ENCODE peak calls at places on chromosomes 6 and 20, in seven cellular contexts. U is stimulated activated CD8-positive, alpha-beta memory T cell treated with anti-CD3 and anti-CD28 coated beads, Interleukin-7, amount 100 ng/mL, for 1 hour; G is endothelial cell; M is psoas muscle; O is Right ventricle myocardium superior; L is GM04503; P is mesendoderm. I is an unnamed sample.

GRCh38 chr20:45342863-45343444 is 5.3 kb downstream of the SDC4 start:
- DNase-seq in L (no peak), P (no peak), G (no peak), U (no peak), O (no peak), M (no peak), I (peak)

GRCh38 chr6:28948782-28949486 is 25.1 kb upstream of the TRIM27 start:
- DNase-seq in L (no peak), M (no peak), U (no peak), P (no peak), G (no peak), O (no peak), I (no peak)

GRCh38 chr6:89433637-89434499 is 916 bp downstream of the ANKRD6 start:
- DNase-seq in G (peak), P (peak), L (no peak), O (peak), U (no peak), M (peak), I (peak)

GRCh38 chr6:146892283-146892612 is 293.5 kb downstream of the ADGB start:
- DNase-seq in U (no peak), O (no peak), G (no peak), M (no peak), P (no peak), L (no peak), I (no peak)

GRCh38 chr6:151561238-151561637 is 67.4 kb downstream of the CCDC170 start:
- DNase-seq in O (no peak), G (no peak), L (no peak), M (no peak), U (no peak), P (no peak), I (no peak)

GRCh38 chr6:89462503-89462902 is 29.6 kb downstream of the ANKRD6 start:
- DNase-seq in G (no peak), O (no peak), U (no peak), M (no peak), P (no peak), L (no peak), I (no peak)

GRCh38 chr20:63123326-63123725 is 92.6 kb downstream of the YTHDF1 start:
- DNase-seq in L (no peak), P (no peak), G (no peak), U (no peak), O (no peak), M (peak), I (no peak)

GRCh38 chr6:126027601-126028000 is 41.3 kb downstream of the TRMT11 start:
- DNase-seq in L (no peak), O (no peak), U (no peak), P (no peak), M (no peak), G (no peak), I (no peak)